ENCODE peak calls at places on chromosome 5, in ten cellular contexts. One of them, this sample, is unnamed. For H3K4me1, the result is how much of the 10 kb centered on the place peaks cover.

GRCh38 chr5:140857987-140858240 is 2.2 kb downstream of the PCDHA10 start:
- DNase-seq in transverse colon: no peak
- DNase-seq in adrenal gland: no peak
- DNase-seq in PC-3: no peak
- DNase-seq in lower lobe of right lung: no peak
- DNase-seq in Panc1: no peak
- DNase-seq in right lobe of liver: no peak
- DNase-seq in A549: no peak
- DNase-seq in Caco-2: no peak
- DNase-seq in prostate gland: no peak
- DNase-seq in this sample: no peak

GRCh38 chr5:94903719-94904118 is 285.2 kb downstream of the SLF1 start:
- DNase-seq in transverse colon: no peak
- DNase-seq in adrenal gland: no peak
- DNase-seq in PC-3: no peak
- DNase-seq in lower lobe of right lung: no peak
- DNase-seq in Panc1: no peak
- DNase-seq in right lobe of liver: no peak
- DNase-seq in A549: no peak
- DNase-seq in Caco-2: no peak
- DNase-seq in prostate gland: no peak
- DNase-seq in this sample: no peak

GRCh38 chr5:151664694-151665583 is 21.8 kb downstream of the SPARC start:
- DNase-seq in transverse colon: no peak
- DNase-seq in adrenal gland: peak
- DNase-seq in PC-3: no peak
- DNase-seq in lower lobe of right lung: no peak
- DNase-seq in Panc1: no peak
- DNase-seq in right lobe of liver: no peak
- DNase-seq in A549: no peak
- DNase-seq in Caco-2: no peak
- DNase-seq in prostate gland: no peak
- DNase-seq in this sample: no peak

GRCh38 chr5:53962306-53962705 is 348.1 kb downstream of the ARL15 start:
- DNase-seq in transverse colon: no peak
- DNase-seq in adrenal gland: no peak
- DNase-seq in PC-3: no peak
- DNase-seq in lower lobe of right lung: no peak
- DNase-seq in Panc1: no peak
- DNase-seq in right lobe of liver: no peak
- DNase-seq in A549: no peak
- DNase-seq in Caco-2: no peak
- DNase-seq in prostate gland: no peak
- DNase-seq in this sample: no peak

GRCh38 chr5:113974976-113975375 is 386.9 kb upstream of the KCNN2 start:
- DNase-seq in transverse colon: no peak
- DNase-seq in adrenal gland: no peak
- DNase-seq in PC-3: no peak
- DNase-seq in lower lobe of right lung: no peak
- DNase-seq in Panc1: no peak
- DNase-seq in right lobe of liver: no peak
- DNase-seq in A549: no peak
- DNase-seq in Caco-2: no peak
- DNase-seq in prostate gland: no peak
- DNase-seq in this sample: no peak

GRCh38 chr5:10046681-10047080 is 203.0 kb downstream of the ATPSCKMT start:
- DNase-seq in transverse colon: no peak
- DNase-seq in adrenal gland: no peak
- DNase-seq in PC-3: no peak
- DNase-seq in lower lobe of right lung: no peak
- DNase-seq in Panc1: no peak
- DNase-seq in right lobe of liver: no peak
- DNase-seq in A549: no peak
- DNase-seq in Caco-2: no peak
- DNase-seq in prostate gland: no peak
- DNase-seq in this sample: no peak

GRCh38 chr5:71693828-71694427 is 25.1 kb upstream of the CARTPT start:
- DNase-seq in transverse colon: no peak
- DNase-seq in adrenal gland: no peak
- DNase-seq in PC-3: no peak
- DNase-seq in lower lobe of right lung: no peak
- DNase-seq in Panc1: no peak
- DNase-seq in right lobe of liver: no peak
- DNase-seq in A549: no peak
- DNase-seq in Caco-2: peak
- DNase-seq in prostate gland: no peak
- DNase-seq in this sample: no peak

GRCh38 chr5:88518131-88519016 is 249.7 kb upstream of the TMEM161B start:
- DNase-seq in transverse colon: no peak
- DNase-seq in adrenal gland: no peak
- DNase-seq in PC-3: no peak
- DNase-seq in lower lobe of right lung: no peak
- DNase-seq in Panc1: no peak
- DNase-seq in right lobe of liver: no peak
- DNase-seq in A549: no peak
- DNase-seq in Caco-2: no peak
- DNase-seq in prostate gland: no peak
- DNase-seq in this sample: no peak

GRCh38 chr5:180439911-180440769 is 54.0 kb upstream of the CNOT6 start:
- DNase-seq in transverse colon: no peak
- DNase-seq in adrenal gland: no peak
- DNase-seq in PC-3: no peak
- DNase-seq in lower lobe of right lung: no peak
- DNase-seq in Panc1: no peak
- DNase-seq in right lobe of liver: no peak
- DNase-seq in A549: no peak
- DNase-seq in Caco-2: no peak
- DNase-seq in prostate gland: peak
- DNase-seq in this sample: no peak

GRCh38 chr5:55187370-55187769 is 14.4 kb upstream of the CDC20B start:
- DNase-seq in transverse colon: no peak
- DNase-seq in adrenal gland: no peak
- DNase-seq in PC-3: peak
- DNase-seq in lower lobe of right lung: no peak
- DNase-seq in Panc1: no peak
- DNase-seq in right lobe of liver: no peak
- DNase-seq in A549: peak
- DNase-seq in Caco-2: no peak
- DNase-seq in prostate gland: no peak
- DNase-seq in this sample: no peak

GRCh38 chr5:16229357-16229940 is 49.9 kb upstream of the MARCHF11 start:
- DNase-seq in transverse colon: no peak
- DNase-seq in adrenal gland: no peak
- DNase-seq in PC-3: no peak
- DNase-seq in lower lobe of right lung: no peak
- DNase-seq in Panc1: no peak
- DNase-seq in right lobe of liver: no peak
- DNase-seq in A549: no peak
- DNase-seq in Caco-2: no peak
- DNase-seq in prostate gland: no peak
- DNase-seq in this sample: no peak

GRCh38 chr5:159533197-159533596 is 202.9 kb upstream of the IL12B start:
- DNase-seq in transverse colon: no peak
- DNase-seq in adrenal gland: no peak
- DNase-seq in PC-3: peak
- DNase-seq in lower lobe of right lung: no peak
- DNase-seq in Panc1: no peak
- DNase-seq in right lobe of liver: no peak
- DNase-seq in A549: peak
- DNase-seq in Caco-2: no peak
- DNase-seq in prostate gland: no peak
- DNase-seq in this sample: no peak

GRCh38 chr5:61357745-61358144 is 25.7 kb downstream of the ZSWIM6 start:
- DNase-seq in transverse colon: no peak
- DNase-seq in adrenal gland: no peak
- DNase-seq in PC-3: peak
- DNase-seq in lower lobe of right lung: no peak
- DNase-seq in Panc1: no peak
- DNase-seq in right lobe of liver: no peak
- DNase-seq in A549: peak
- DNase-seq in Caco-2: no peak
- DNase-seq in prostate gland: no peak
- DNase-seq in this sample: no peak

GRCh38 chr5:38582662-38583061 is 26.2 kb upstream of the LIFR start:
- DNase-seq in transverse colon: no peak
- DNase-seq in adrenal gland: no peak
- DNase-seq in PC-3: no peak
- DNase-seq in lower lobe of right lung: no peak
- DNase-seq in Panc1: no peak
- DNase-seq in right lobe of liver: no peak
- DNase-seq in A549: no peak
- DNase-seq in Caco-2: no peak
- DNase-seq in prostate gland: no peak
- DNase-seq in this sample: no peak

GRCh38 chr5:34657550-34657921 is 1.4 kb downstream of the RAI14 start:
- DNase-seq in transverse colon: peak
- DNase-seq in adrenal gland: peak
- DNase-seq in PC-3: peak
- DNase-seq in lower lobe of right lung: no peak
- DNase-seq in Panc1: no peak
- DNase-seq in right lobe of liver: no peak
- DNase-seq in A549: peak
- DNase-seq in Caco-2: peak
- DNase-seq in prostate gland: no peak
- DNase-seq in this sample: peak

GRCh38 chr5:103541114-103541513 is 21.5 kb downstream of the NUDT12 start:
- DNase-seq in transverse colon: no peak
- DNase-seq in adrenal gland: no peak
- DNase-seq in PC-3: no peak
- DNase-seq in lower lobe of right lung: no peak
- DNase-seq in Panc1: no peak
- DNase-seq in right lobe of liver: no peak
- DNase-seq in A549: no peak
- DNase-seq in Caco-2: no peak
- DNase-seq in prostate gland: no peak
- DNase-seq in this sample: no peak
- TF ChIP-seq CTCF in transverse colon: no peak
- TF ChIP-seq CTCF in adrenal gland: no peak
- TF ChIP-seq CTCF in PC-3: no peak
- TF ChIP-seq CTCF in lower lobe of right lung: no peak
- TF ChIP-seq CTCF in Panc1: no peak
- TF ChIP-seq CTCF in right lobe of liver: no peak
- TF ChIP-seq CTCF in A549: no peak
- TF ChIP-seq CTCF in Caco-2: no peak
- TF ChIP-seq CTCF in prostate gland: no peak
- TF ChIP-seq CTCF in this sample: no peak

GRCh38 chr5:143197260-143197656 is 206.2 kb downstream of the NR3C1 start:
- DNase-seq in transverse colon: no peak
- DNase-seq in adrenal gland: no peak
- DNase-seq in PC-3: no peak
- DNase-seq in lower lobe of right lung: no peak
- DNase-seq in Panc1: no peak
- DNase-seq in right lobe of liver: no peak
- DNase-seq in A549: no peak
- DNase-seq in Caco-2: no peak
- DNase-seq in prostate gland: no peak
- DNase-seq in this sample: no peak
- H3K4me1 ChIP-seq in transverse colon: under half
- H3K4me1 ChIP-seq in adrenal gland: under half
- H3K4me1 ChIP-seq in PC-3: under half
- H3K4me1 ChIP-seq in lower lobe of right lung: under half
- H3K4me1 ChIP-seq in Panc1: under half
- H3K4me1 ChIP-seq in right lobe of liver: under half
- H3K4me1 ChIP-seq in A549: under half
- H3K4me1 ChIP-seq in Caco-2: under half
- H3K4me1 ChIP-seq in prostate gland: under half
- H3K4me1 ChIP-seq in this sample: under half

DNA sequence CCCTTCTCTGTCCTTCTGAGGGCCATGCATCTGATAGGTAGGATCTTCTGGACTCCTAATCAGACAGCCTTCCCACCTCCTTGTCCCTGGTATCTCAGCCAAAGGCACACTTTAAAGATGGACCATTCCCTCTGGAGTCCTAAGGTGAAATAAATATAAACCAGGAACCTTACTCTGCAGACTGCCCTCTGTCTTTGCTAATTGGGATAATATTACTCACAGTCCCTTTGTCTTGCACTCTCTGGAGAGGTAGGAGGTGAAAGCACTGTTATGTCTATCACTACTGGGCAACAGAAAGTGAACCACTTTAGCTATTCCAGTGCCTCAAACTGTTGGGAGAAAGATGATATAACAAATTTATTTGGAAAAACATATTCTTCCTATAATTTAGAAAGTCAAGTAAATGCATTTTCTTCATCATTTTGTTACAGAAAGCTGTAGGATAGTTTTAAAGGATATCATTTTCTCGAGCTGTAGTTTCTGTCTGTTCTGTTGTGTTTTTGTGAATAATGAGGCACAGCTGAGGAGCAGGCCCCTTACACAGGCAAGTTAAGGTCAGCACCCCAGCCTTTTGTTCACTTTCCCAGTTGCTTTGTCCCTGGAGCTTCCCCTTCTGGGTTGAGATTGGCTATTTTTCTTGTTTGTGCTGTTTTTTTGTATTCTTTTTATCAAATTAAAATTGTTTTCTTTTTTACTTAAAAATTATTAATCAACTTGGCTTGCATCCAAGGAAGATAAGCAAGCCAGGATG is 213.6 kb upstream of the ACTBL2 start:
- DNase-seq in transverse colon: no peak
- DNase-seq in adrenal gland: no peak
- DNase-seq in PC-3: no peak
- DNase-seq in lower lobe of right lung: no peak
- DNase-seq in Panc1: no peak
- DNase-seq in right lobe of liver: no peak
- DNase-seq in A549: no peak
- DNase-seq in Caco-2: no peak
- DNase-seq in prostate gland: no peak
- DNase-seq in this sample: peak
- TF ChIP-seq CTCF in transverse colon: no peak
- TF ChIP-seq CTCF in adrenal gland: no peak
- TF ChIP-seq CTCF in PC-3: no peak
- TF ChIP-seq CTCF in lower lobe of right lung: no peak
- TF ChIP-seq CTCF in Panc1: peak
- TF ChIP-seq CTCF in right lobe of liver: no peak
- TF ChIP-seq CTCF in A549: no peak
- TF ChIP-seq CTCF in Caco-2: no peak
- TF ChIP-seq CTCF in prostate gland: no peak
- TF ChIP-seq CTCF in this sample: no peak

DNA sequence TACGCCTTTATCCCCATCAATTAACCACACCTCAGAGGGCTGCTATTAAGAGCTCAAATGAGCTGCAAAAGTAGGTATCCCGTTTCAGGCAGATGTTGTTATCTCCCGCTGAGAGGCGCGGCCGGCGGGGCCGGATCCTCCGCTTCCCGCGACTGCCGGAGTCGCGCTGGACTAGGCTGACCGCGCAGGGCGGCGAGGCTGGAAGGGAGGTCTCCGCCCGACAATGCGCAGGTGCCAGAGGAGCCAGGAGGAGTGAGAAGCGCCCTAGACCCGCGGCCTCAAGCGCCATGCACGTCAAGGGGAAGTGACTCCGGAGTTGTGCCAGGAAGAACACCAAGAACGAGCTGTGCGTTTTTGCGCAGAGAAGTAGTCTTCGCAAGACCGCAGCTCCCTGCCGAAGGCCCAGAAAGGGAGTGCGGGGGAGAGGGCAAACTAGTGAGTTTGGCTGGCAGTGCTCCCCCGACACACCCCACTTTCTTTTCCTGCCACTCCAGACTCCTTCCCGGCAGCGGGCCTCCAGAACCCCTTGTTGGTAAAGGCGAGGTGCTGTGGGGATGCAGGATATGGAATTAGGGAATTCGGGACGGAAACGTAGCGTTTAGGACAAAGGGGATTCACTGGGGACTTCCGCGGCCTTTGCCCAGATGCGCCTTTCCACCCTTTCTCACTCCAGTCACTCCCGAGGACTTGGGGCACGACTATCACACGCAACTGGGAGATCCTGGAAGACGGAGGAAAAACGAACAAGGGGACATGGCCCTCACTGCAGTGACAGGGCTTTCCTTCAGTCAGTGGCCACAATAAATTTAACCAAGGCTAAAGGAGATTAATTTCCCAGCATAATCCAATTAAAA is 8.0 kb downstream of the NR2F1-AS1 start:
- DNase-seq in transverse colon: no peak
- DNase-seq in adrenal gland: no peak
- DNase-seq in PC-3: no peak
- DNase-seq in lower lobe of right lung: no peak
- DNase-seq in Panc1: no peak
- DNase-seq in right lobe of liver: no peak
- DNase-seq in A549: no peak
- DNase-seq in Caco-2: no peak
- DNase-seq in prostate gland: no peak
- DNase-seq in this sample: no peak
- H3K4me1 ChIP-seq in transverse colon: under half
- H3K4me1 ChIP-seq in adrenal gland: under half
- H3K4me1 ChIP-seq in PC-3: under half
- H3K4me1 ChIP-seq in lower lobe of right lung: under half
- H3K4me1 ChIP-seq in Panc1: under half
- H3K4me1 ChIP-seq in right lobe of liver: under half
- H3K4me1 ChIP-seq in A549: under half
- H3K4me1 ChIP-seq in Caco-2: under half
- H3K4me1 ChIP-seq in prostate gland: under half
- H3K4me1 ChIP-seq in this sample: under half